ENCODE peak calls at places on chromosome 16, in four cellular contexts. J is tibial artery, O is AG04449, T is hepatocyte. X is an unnamed sample.

GRCh38 chr16:25914357-25914962 is 222.7 kb downstream of the HS3ST4 start:
- DNase-seq in T (no peak), J (no peak), O (no peak), X (no peak)

GRCh38 chr16:86508947-86509758 is 1.2 kb upstream of the FOXF1 start:
- DNase-seq in J (no peak), O (no peak), T (peak), X (peak)

GRCh38 chr16:65126845-65127624 is 5.2 kb upstream of the CDH11 start:
- DNase-seq in T (no peak), J (no peak), O (no peak), X (no peak)

GRCh38 chr16:65105173-65105572 is 16.7 kb downstream of the CDH11 start:
- DNase-seq in J (no peak), T (no peak), O (no peak), X (no peak)

GRCh38 chr16:1289480-1289872 is 20.0 kb upstream of the UBE2I start:
- DNase-seq in O (no peak), J (no peak), T (no peak), X (no peak)

GRCh38 chr16:66940236-66940635 is 4.9 kb downstream of the CES2 start:
- DNase-seq in J (no peak), O (no peak), T (no peak), X (no peak)

GRCh38 chr16:25854141-25854540 is 162.4 kb downstream of the HS3ST4 start:
- DNase-seq in O (no peak), T (no peak), J (no peak), X (no peak)

GRCh38 chr16:25033852-25034251 is 18.7 kb upstream of the ARHGAP17 start:
- DNase-seq in O (no peak), J (no peak), T (no peak), X (no peak)

GRCh38 chr16:81728435-81728834 is 50.7 kb upstream of the PLCG2 start:
- DNase-seq in T (no peak), J (no peak), O (no peak), X (no peak)

GRCh38 chr16:78844682-78845081 is 745.2 kb downstream of the WWOX start:
- DNase-seq in J (no peak), O (no peak), T (no peak), X (no peak)

GRCh38 chr16:15961557-15962205 is 12.3 kb downstream of the ABCC1 start:
- DNase-seq in T (no peak), J (no peak), O (no peak), X (no peak)

GRCh38 chr16:12612598-12613101 is 191.0 kb downstream of the CPPED1 start:
- DNase-seq in T (peak), J (no peak), O (no peak), X (no peak)

GRCh38 chr16:22186517-22186916 is 19.6 kb upstream of the EEF2K start:
- DNase-seq in O (no peak), J (no peak), T (no peak), X (no peak)

GRCh38 chr16:22183335-22183734 is 21.0 kb downstream of the SDR42E2 start:
- DNase-seq in J (no peak), T (no peak), O (no peak), X (no peak)

GRCh38 chr16:22181843-22182242 is 19.5 kb downstream of the SDR42E2 start:
- DNase-seq in T (no peak), J (no peak), O (no peak), X (no peak)

GRCh38 chr16:22184615-22184968 is 21.5 kb upstream of the EEF2K start:
- DNase-seq in O (no peak), T (no peak), J (no peak), X (no peak)

GRCh38 chr16:22183901-22184614 is 21.8 kb downstream of the SDR42E2 start:
- DNase-seq in J (no peak), O (no peak), T (no peak), X (peak)
- TF ChIP-seq CTCF in J (no peak), O (peak), T (no peak), X (peak)

DNA sequence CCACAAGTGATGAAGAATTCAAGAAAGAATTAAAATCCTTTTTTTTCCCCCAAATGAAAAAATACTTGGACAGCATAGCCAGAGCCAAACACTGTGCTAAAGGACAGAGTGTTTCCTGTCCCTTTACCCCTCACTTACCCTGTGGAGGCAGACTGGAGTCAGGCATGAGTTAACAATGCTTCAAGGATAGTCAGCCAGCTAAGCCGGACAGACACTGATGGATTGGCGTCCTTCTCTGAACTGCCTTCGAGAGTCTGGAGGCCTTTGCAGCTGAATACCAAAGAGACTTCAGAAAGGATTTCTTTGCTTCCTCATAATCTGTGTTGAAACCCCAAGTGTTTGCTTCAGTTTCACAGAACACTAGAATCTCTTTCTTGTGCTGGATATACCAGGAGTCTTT is 4.5 kb downstream of the METTL9 start:
- DNase-seq in J (no peak), O (no peak), T (peak), X (no peak)
- TF ChIP-seq CTCF in J (no peak), O (no peak), T (no peak), X (no peak)

DNA sequence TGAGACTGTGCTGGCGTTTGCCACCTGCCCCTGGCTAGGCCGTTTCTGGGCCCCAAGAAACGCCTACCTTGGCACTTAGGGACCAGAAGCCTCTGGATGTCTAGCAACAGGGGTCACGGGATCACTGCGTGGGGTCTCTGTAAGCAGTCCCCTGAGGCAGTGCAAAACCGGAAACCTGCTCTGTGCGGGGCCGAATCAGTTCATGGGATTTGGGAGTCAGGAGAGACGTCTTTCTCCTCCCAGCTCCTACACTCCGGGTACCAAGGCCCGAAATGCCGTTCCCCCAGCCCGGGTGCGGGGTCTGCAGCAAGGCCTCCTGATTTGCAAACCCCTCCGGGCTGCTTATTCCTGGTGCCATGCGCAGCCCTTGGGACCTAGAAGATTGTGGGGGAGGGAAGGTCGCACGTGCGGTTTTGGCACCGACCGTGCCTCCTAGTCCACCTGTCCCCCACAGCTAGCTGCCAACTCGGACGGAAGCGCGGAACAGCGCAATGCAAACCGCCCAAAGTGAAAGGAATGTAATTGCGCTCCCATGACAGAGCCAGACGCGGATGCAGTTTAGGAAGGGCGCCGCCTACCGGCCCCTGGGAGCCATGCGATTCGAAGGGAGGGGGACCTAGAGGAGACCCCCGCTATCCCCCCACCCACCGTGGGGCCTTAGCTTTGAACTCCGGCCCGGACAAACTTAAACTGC is 6.5 kb downstream of the IRX5 start:
- DNase-seq in T (peak), O (no peak), J (no peak), X (peak)
- TF ChIP-seq CTCF in T (peak), O (peak), J (no peak), X (no peak)

GRCh38 chr16:3087243-3087791 is 11.8 kb downstream of the ZSCAN10 start:
- DNase-seq in T (no peak), J (no peak), O (no peak), X (peak)
- TF ChIP-seq CTCF in T (no peak), J (no peak), O (no peak), X (peak)

DNA sequence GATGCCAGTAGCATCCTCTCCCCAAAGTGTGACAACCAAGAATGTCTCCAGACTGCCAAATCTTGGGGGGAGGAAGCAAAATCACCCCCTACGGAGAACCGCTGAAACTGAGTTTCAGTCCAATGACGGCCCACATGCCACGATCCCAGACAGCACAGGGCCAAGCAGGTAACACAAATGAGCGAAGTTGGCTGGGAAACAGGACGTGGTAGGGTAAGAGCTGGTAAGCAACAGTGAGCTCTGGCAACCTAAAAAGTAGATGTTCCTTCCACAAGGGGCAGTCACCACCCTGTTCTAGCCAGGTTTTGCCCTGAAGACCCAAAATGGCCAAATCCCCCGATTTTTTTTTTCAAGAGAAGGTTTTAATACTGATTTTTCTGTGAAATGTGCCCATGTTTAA is 25.4 kb downstream of the ZFHX3 start:
- DNase-seq in J (peak), T (no peak), O (no peak), X (no peak)
- TF ChIP-seq CTCF in J (no peak), T (no peak), O (no peak), X (no peak)

DNA sequence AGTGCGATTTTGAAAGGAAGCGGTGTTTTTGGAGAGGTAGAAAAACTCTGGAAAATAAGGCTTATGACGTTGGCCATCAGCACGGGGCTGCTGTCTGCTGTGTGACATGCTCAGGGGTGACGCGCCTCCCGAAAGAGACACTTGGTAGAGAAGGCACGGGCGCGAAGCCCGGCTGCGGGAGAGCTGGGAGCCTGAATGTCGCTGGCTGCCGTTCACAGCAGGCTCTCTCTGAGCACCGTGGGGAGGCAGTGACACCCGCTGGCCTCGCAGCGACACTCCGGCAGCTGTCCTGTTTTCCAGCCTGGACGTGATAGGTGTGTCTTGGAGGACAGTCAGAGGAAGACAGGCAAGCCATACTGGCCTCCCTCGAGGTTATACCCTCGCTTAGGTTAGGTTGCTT is 759.1 kb upstream of the RBFOX1 start:
- DNase-seq in J (no peak), O (no peak), T (peak), X (no peak)
- TF ChIP-seq CTCF in J (no peak), O (no peak), T (peak), X (no peak)

GRCh38 chr16:73233423-73233762 is 185.5 kb upstream of the ZFHX3 start:
- DNase-seq in O (no peak), T (no peak), J (no peak), X (no peak)

GRCh38 chr16:73230651-73231050 is 182.7 kb upstream of the ZFHX3 start:
- DNase-seq in O (no peak), T (no peak), J (no peak), X (no peak)

GRCh38 chr16:73231379-73231778 is 183.5 kb upstream of the ZFHX3 start:
- DNase-seq in J (no peak), T (no peak), O (no peak), X (no peak)

GRCh38 chr16:73231969-73232554 is 184.1 kb upstream of the ZFHX3 start:
- DNase-seq in O (no peak), T (no peak), J (no peak), X (no peak)

DNA sequence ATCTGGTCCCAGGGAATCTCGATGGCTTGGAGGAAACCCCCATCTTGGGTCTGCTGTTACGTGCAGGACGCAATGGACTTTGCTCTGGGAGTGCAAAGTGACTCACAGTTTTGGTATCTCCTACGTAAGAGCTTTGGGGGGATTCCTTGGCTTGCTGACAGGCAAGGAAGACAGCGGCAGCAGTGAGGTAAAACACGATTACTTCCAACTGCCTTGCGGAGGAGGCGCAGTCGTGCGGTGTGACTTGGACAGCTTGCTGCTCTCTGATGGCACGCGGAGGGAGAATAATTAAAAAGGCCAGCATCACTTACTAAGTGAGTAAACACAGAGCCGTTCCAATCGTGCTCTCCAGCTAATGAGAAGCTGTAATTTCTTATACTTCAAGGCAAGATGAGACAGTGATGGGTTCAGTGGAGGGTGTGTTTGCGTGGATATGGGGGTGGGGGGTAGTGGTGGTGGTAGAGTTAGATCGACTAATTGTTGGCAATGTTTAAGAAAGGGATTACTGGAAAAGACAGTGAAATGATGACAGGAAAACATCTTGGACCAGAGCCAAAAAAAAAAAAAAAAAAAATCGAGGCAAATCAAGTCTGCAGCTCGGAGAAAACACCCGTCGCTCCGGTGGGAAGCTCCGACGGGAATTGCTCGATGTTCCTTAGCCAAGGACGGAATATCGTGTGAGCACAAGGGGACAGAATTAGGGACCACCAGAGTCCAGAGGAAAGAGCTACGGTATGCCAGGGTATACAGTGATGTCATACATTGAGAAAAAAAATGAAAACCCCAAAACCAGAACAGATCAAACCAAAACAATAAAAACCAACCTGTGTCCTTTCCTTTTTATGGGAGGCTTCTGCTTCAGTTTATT is 184.9 kb upstream of the ZFHX3 start:
- DNase-seq in J (no peak), T (peak), O (peak), X (no peak)
- TF ChIP-seq CTCF in J (no peak), T (no peak), O (no peak), X (no peak)

GRCh38 chr16:69123894-69124293 is 8.5 kb downstream of the CHTF8 start:
- DNase-seq in O (no peak), T (peak), J (no peak), X (peak)
- TF ChIP-seq CTCF in O (peak), T (peak), J (peak), X (peak)